ENCODE peak calls at places on chromosomes 6 and 20, in six cellular contexts. S is CD8-positive, alpha-beta T cell; U is transverse colon; Y is left ventricle myocardium inferior; F is GM23338; I is astrocyte of the cerebellum. E is an unnamed sample.

GRCh38 chr6:2619651-2620050 is 131.1 kb downstream of the MYLK4 start:
- DNase-seq in U (no peak), S (no peak), F (no peak), I (no peak), Y (no peak), E (no peak)

GRCh38 chr6:40477246-40478126 is 109.7 kb downstream of the LRFN2 start:
- DNase-seq in Y (no peak), F (peak; percentile 62), S (peak; percentile 60), I (no peak), U (peak; percentile 15), E (no peak)

GRCh38 chr6:149510793-149511512 is 26.1 kb upstream of the ZC3H12D start:
- DNase-seq in S (no peak), Y (no peak), U (no peak), I (no peak), F (no peak), E (no peak)

GRCh38 chr6:33249732-33250625 is 21.7 kb downstream of the VPS52 start:
- DNase-seq in F (no peak), U (no peak), S (no peak), Y (no peak), I (peak; percentile 41), E (peak; percentile 93)

GRCh38 chr20:57594092-57594911 is 25.9 kb downstream of the ZBP1 start:
- DNase-seq in F (peak; percentile 78), I (no peak), U (peak; percentile 57), Y (peak; percentile 49), S (peak; percentile 74), E (peak; percentile 18)

GRCh38 chr6:13910443-13910842 is 14.3 kb upstream of the RNF182 start:
- DNase-seq in F (no peak), Y (no peak), U (no peak), S (no peak), I (no peak), E (no peak)

GRCh38 chr20:31440012-31440659 is at the start of gene DEFB123:
- DNase-seq in Y (no peak), F (peak; percentile 60), I (no peak), U (no peak), S (no peak), E (no peak)

GRCh38 chr6:71886184-71887005 is at the start of gene RIMS1:
- DNase-seq in Y (no peak), F (peak; percentile 82), I (no peak), U (no peak), S (no peak), E (peak; percentile 45)

GRCh38 chr6:30234361-30234760 is 21.2 kb upstream of the TRIM26 start:
- DNase-seq in U (no peak), F (no peak), I (no peak), Y (no peak), S (no peak), E (no peak)

GRCh38 chr20:12199703-12200102 is 282.0 kb downstream of the BTBD3 start:
- DNase-seq in I (no peak), Y (no peak), U (no peak), S (no peak), F (peak; percentile 36), E (no peak)

GRCh38 chr6:41335943-41336342 is 535 bp downstream of the NCR2 start:
- DNase-seq in Y (no peak), U (no peak), F (no peak), I (no peak), S (no peak), E (no peak)

GRCh38 chr20:37651932-37652331 is 41.9 kb upstream of the CTNNBL1 start:
- DNase-seq in F (peak; percentile 77), S (no peak), U (peak; percentile 31), Y (peak; percentile 29), I (no peak), E (peak; percentile 59)

DNA sequence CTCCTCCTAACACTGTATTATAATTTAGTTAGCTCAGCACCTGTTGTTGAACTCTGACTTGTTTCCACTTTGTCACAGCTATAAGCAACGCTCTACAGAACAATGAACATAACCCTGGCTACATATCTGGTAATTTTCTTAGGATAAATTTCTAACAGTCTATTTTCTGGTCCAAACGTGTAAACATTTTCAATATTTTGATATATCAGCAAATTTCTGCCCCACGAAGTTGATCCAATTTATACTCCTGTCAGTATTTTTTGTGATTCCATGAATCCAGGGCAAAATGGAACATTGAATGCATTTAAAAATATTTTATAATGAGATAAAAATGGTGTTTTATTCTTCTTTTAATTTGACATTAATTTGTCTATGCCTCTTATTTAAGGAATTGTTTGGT is 448.5 kb upstream of the AGPAT4 start:
- DNase-seq in S (no peak), U (no peak), Y (no peak), F (no peak), I (no peak), E (no peak)
- H3K4me3 ChIP-seq in S (no peak overlapping the region), U (no peak overlapping the region), Y (no peak overlapping the region), F (no peak overlapping the region), I (no peak overlapping the region), E (no peak overlapping the region)

GRCh38 chr6:35935469-35935868 is 14.6 kb upstream of the SRPK1 start:
- DNase-seq in S (no peak), F (no peak), I (no peak), Y (no peak), U (no peak), E (no peak)

GRCh38 chr6:35933844-35934243 is 12.9 kb upstream of the SRPK1 start:
- DNase-seq in Y (no peak), I (no peak), U (no peak), S (no peak), F (no peak), E (no peak)

GRCh38 chr6:35926509-35927215 is 5.8 kb upstream of the SRPK1 start:
- DNase-seq in Y (no peak), S (no peak), U (no peak), I (no peak), F (no peak), E (no peak)

GRCh38 chr6:35929601-35930000 is 8.7 kb upstream of the SRPK1 start:
- DNase-seq in U (no peak), F (no peak), Y (no peak), S (no peak), I (no peak), E (no peak)

DNA sequence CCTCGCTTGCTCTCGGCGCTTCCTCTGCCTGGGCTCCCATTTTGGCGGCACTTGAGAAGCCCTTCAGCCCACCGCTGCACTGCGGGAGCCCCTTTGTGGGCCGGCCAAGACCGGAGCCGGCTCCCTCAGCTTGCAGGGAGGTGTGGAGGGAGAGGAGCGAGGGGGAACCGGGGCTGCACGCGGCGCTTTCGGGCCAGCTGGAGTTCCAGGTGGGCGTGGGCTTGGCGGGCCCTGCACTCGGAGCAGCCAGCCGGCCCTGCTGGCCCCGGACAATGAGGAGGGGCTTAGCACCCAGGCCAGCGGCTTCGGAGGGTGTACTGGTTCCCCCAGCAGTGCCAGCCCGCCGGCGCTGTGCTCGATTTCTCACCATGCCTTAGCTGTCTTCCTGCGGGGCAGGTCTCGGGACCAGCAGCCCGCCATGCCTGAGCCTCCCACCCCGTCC is 10.2 kb upstream of the SRPK1 start:
- DNase-seq in U (no peak), Y (no peak), S (no peak), I (no peak), F (peak; percentile 79), E (no peak)
- H3K4me3 ChIP-seq in U (no peak overlapping the region), Y (no peak overlapping the region), S (no peak overlapping the region), I (no peak overlapping the region), F (peak overlapping the region; percentile 57), E (no peak overlapping the region)

DNA sequence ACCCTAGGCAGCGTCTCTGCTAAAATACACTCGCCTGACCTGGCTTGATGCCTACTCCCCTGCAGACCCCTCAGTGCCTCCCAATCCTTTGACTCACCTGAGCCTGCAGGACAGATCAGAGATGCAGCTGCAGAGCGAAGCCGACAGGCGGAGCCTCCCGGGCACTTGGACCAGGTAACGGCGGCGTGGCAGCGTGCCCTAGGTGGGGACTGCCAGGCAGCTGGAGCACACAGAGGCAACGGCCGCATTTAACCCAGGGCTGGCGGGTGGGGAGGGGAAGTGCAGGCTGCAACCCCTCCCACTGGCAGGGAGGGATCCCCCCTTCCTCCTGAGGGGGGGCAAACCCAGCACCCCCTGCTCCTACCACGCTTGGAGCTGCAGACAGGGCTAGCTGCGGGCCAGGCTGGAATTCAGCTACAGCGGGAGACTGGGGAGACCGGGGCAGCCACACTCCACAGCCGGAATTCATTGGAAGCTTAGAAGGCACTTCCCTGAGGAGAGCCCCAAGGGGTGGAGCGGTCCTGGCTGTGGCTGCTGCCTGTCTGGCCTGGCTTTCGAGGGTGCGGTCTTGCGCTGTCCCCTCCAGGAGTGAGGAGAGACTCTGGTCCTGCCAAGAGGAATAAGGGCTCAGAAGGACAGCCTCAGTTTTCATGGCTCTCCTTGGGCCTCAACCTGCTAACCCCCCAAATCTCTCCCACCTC is at the start of gene MATN4:
- DNase-seq in S (no peak), Y (no peak), F (peak; percentile 65), U (peak; percentile 56), I (no peak), E (no peak)
- H3K4me3 ChIP-seq in S (no peak within 1 kb of the TSS), Y (no peak within 1 kb of the TSS), F (peak within 1 kb of the TSS; percentile 34), U (no peak within 1 kb of the TSS), I (no peak within 1 kb of the TSS), E (no peak within 1 kb of the TSS)

DNA sequence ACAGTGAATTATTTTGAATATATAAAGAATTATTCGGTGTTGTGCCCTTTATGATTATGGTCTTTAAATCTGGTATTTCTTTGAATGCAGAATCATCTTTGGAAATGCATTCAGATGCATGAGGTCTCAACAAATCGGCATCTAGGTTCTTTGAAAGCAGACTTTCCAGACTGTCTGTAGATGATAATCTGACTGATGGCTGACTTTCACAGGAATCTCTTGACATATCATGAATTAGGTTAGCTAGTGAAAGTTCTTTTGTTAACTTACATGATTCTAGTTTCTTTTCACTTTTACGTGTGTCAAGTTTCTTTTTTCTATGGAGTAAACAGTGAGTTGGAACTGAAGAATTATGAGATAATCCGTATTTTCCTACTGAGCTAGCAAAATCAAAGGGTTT is 17.1 kb downstream of the HBS1L start:
- DNase-seq in Y (no peak), S (no peak), F (no peak), U (no peak), I (no peak), E (no peak)
- H3K4me3 ChIP-seq in Y (no peak overlapping the region), S (no peak overlapping the region), F (no peak overlapping the region), U (no peak overlapping the region), I (no peak overlapping the region), E (no peak overlapping the region)

GRCh38 chr20:62291251-62292066 is 11.3 kb upstream of the ADRM1 start:
- DNase-seq in S (no peak), Y (no peak), F (no peak), I (no peak), U (no peak), E (no peak)
- H3K4me3 ChIP-seq in S (no peak overlapping the region), Y (no peak overlapping the region), F (no peak overlapping the region), I (no peak overlapping the region), U (no peak overlapping the region), E (no peak overlapping the region)

GRCh38 chr6:75489025-75489424 is 4.6 kb downstream of the FILIP1 start:
- DNase-seq in I (no peak), F (no peak), S (no peak), Y (no peak), U (no peak), E (no peak)
- H3K4me3 ChIP-seq in I (no peak overlapping the region), F (no peak overlapping the region), S (no peak overlapping the region), Y (peak overlapping the region; percentile 71), U (no peak overlapping the region), E (no peak overlapping the region)

DNA sequence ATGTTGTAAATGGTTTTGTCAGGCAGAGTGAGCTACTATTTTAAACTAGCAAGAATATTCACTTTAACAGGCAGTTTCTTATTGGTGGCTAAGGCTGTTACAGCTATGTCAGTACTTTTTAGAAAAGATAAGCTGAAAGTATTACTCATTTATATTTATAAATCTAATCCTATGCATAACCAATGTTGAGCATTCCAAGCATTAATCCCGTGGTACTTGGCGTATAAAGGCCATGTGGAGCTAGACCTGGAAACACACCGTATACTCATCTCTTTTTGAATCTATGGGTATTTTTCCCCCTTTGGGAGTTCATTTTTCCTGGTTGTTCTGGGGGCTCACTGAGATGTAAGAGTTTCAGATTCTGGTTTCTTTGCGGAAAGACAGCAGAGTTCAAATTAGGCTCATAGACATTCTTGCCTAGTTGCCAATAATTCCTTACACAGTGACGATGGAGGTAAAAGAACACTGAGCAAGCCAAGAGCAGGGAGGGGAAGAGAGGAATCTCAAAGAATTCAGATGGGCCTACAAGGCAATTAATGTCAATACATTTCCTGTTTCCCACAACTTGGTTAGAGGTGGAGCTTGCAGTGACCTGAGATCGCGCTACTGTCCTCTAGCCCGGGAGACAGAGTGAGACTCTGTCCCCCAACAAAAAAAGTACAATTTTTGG is 211.5 kb downstream of the SOX4 start:
- DNase-seq in Y (no peak), S (no peak), F (no peak), U (no peak), I (peak; percentile 67), E (no peak)
- H3K4me3 ChIP-seq in Y (no peak overlapping the region), S (no peak overlapping the region), F (no peak overlapping the region), U (no peak overlapping the region), I (no peak overlapping the region), E (no peak overlapping the region)